ENCODE peak calls at places on chromosomes 4 and X, in five cellular contexts. One of them, this sample, is unnamed. For H3K27me3, the result is how much of the 10 kb centered on the place peaks cover.

GRCh38 chr4:170529760-170530440 is 440.1 kb upstream of the AADAT start:
- DNase-seq in CD4-positive, alpha-beta T cell: no peak
- DNase-seq in Peyer's patch: no peak
- DNase-seq in right atrium auricular region: no peak
- DNase-seq in AG04450: no peak
- DNase-seq in this sample: no peak

GRCh38 chrX:47483310-47484268 is 567 bp upstream of the ZNF41 start:
- DNase-seq in CD4-positive, alpha-beta T cell: no peak
- DNase-seq in Peyer's patch: peak
- DNase-seq in right atrium auricular region: no peak
- DNase-seq in AG04450: no peak
- DNase-seq in this sample: peak

GRCh38 chr4:144714166-144714565 is 68.2 kb downstream of the HHIP start:
- DNase-seq in AG04450: no peak
- DNase-seq in right atrium auricular region: no peak
- DNase-seq in Peyer's patch: no peak
- DNase-seq in CD4-positive, alpha-beta T cell: no peak
- DNase-seq in this sample: no peak

GRCh38 chrX:54922547-54922946 is 1.9 kb downstream of the TRO start:
- DNase-seq in right atrium auricular region: no peak
- DNase-seq in Peyer's patch: no peak
- DNase-seq in CD4-positive, alpha-beta T cell: no peak
- DNase-seq in AG04450: no peak
- DNase-seq in this sample: no peak

GRCh38 chrX:136712631-136713030 is 64.7 kb downstream of the CD40LG start:
- DNase-seq in CD4-positive, alpha-beta T cell: no peak
- DNase-seq in right atrium auricular region: no peak
- DNase-seq in Peyer's patch: no peak
- DNase-seq in AG04450: no peak
- DNase-seq in this sample: no peak

GRCh38 chr4:165476214-165477098 is 97.6 kb downstream of the CPE start:
- DNase-seq in CD4-positive, alpha-beta T cell: no peak
- DNase-seq in AG04450: no peak
- DNase-seq in right atrium auricular region: no peak
- DNase-seq in Peyer's patch: no peak
- DNase-seq in this sample: no peak

GRCh38 chr4:185472063-185472542 is 570 bp upstream of the CCDC110 start:
- DNase-seq in CD4-positive, alpha-beta T cell: no peak
- DNase-seq in right atrium auricular region: no peak
- DNase-seq in Peyer's patch: no peak
- DNase-seq in AG04450: no peak
- DNase-seq in this sample: no peak

GRCh38 chr4:168724960-168725359 is 228.1 kb downstream of the PALLD start:
- DNase-seq in Peyer's patch: no peak
- DNase-seq in AG04450: peak
- DNase-seq in CD4-positive, alpha-beta T cell: no peak
- DNase-seq in right atrium auricular region: no peak
- DNase-seq in this sample: peak

GRCh38 chrX:108177321-108177990 is 85.9 kb downstream of the ATG4A start:
- DNase-seq in CD4-positive, alpha-beta T cell: no peak
- DNase-seq in right atrium auricular region: no peak
- DNase-seq in Peyer's patch: no peak
- DNase-seq in AG04450: no peak
- DNase-seq in this sample: no peak

GRCh38 chr4:5796976-5797375 is 86.0 kb downstream of the EVC start:
- DNase-seq in right atrium auricular region: no peak
- DNase-seq in Peyer's patch: peak
- DNase-seq in AG04450: no peak
- DNase-seq in CD4-positive, alpha-beta T cell: no peak
- DNase-seq in this sample: no peak

GRCh38 chrX:129006491-129006890 is 516.8 kb downstream of the SMARCA1 start:
- DNase-seq in AG04450: no peak
- DNase-seq in right atrium auricular region: no peak
- DNase-seq in CD4-positive, alpha-beta T cell: no peak
- DNase-seq in Peyer's patch: no peak
- DNase-seq in this sample: no peak

GRCh38 chr4:113574636-113575103 is 186.9 kb downstream of the CAMK2D start:
- DNase-seq in CD4-positive, alpha-beta T cell: no peak
- DNase-seq in Peyer's patch: no peak
- DNase-seq in AG04450: peak
- DNase-seq in right atrium auricular region: no peak
- DNase-seq in this sample: no peak

GRCh38 chr4:1154523-1155182 is 17.7 kb downstream of the SPON2 start:
- DNase-seq in AG04450: peak
- DNase-seq in CD4-positive, alpha-beta T cell: no peak
- DNase-seq in right atrium auricular region: no peak
- DNase-seq in Peyer's patch: peak
- DNase-seq in this sample: no peak

GRCh38 chr4:187128226-187128625 is 404.6 kb upstream of the FAT1 start:
- DNase-seq in AG04450: no peak
- DNase-seq in Peyer's patch: no peak
- DNase-seq in CD4-positive, alpha-beta T cell: no peak
- DNase-seq in right atrium auricular region: no peak
- DNase-seq in this sample: no peak

GRCh38 chr4:6463311-6464289 is 8.8 kb downstream of the PPP2R2C start:
- DNase-seq in CD4-positive, alpha-beta T cell: no peak
- DNase-seq in Peyer's patch: no peak
- DNase-seq in AG04450: no peak
- DNase-seq in right atrium auricular region: peak
- DNase-seq in this sample: no peak

GRCh38 chr4:31059753-31060522 is 339.8 kb downstream of the PCDH7 start:
- DNase-seq in Peyer's patch: no peak
- DNase-seq in CD4-positive, alpha-beta T cell: no peak
- DNase-seq in AG04450: no peak
- DNase-seq in right atrium auricular region: no peak
- DNase-seq in this sample: no peak

GRCh38 chr4:40254961-40255721 is 58.3 kb downstream of the RHOH start:
- DNase-seq in right atrium auricular region: no peak
- DNase-seq in AG04450: no peak
- DNase-seq in Peyer's patch: no peak
- DNase-seq in CD4-positive, alpha-beta T cell: no peak
- DNase-seq in this sample: no peak

GRCh38 chrX:119181491-119181890 is 53.9 kb upstream of the KIAA1210 start:
- DNase-seq in Peyer's patch: no peak
- DNase-seq in CD4-positive, alpha-beta T cell: no peak
- DNase-seq in AG04450: no peak
- DNase-seq in right atrium auricular region: no peak
- DNase-seq in this sample: no peak

GRCh38 chrX:11629593-11630211 is 36.0 kb downstream of the ARHGAP6 start:
- DNase-seq in right atrium auricular region: no peak
- DNase-seq in Peyer's patch: no peak
- DNase-seq in CD4-positive, alpha-beta T cell: no peak
- DNase-seq in AG04450: peak
- DNase-seq in this sample: no peak

GRCh38 chr4:182245041-182245440 is 1.8 kb downstream of the TENM3 start:
- DNase-seq in Peyer's patch: no peak
- DNase-seq in AG04450: no peak
- DNase-seq in CD4-positive, alpha-beta T cell: no peak
- DNase-seq in right atrium auricular region: no peak
- DNase-seq in this sample: no peak

GRCh38 chr4:185305979-185306442 is 89.7 kb downstream of the LRP2BP start:
- DNase-seq in AG04450: peak
- DNase-seq in right atrium auricular region: no peak
- DNase-seq in CD4-positive, alpha-beta T cell: no peak
- DNase-seq in Peyer's patch: no peak
- DNase-seq in this sample: no peak

GRCh38 chrX:17425551-17425950 is 50.6 kb downstream of the NHS start:
- DNase-seq in AG04450: no peak
- DNase-seq in right atrium auricular region: no peak
- DNase-seq in CD4-positive, alpha-beta T cell: no peak
- DNase-seq in Peyer's patch: no peak
- DNase-seq in this sample: no peak

GRCh38 chrX:108732630-108733321 is 3.6 kb downstream of the IRS4 start:
- DNase-seq in Peyer's patch: no peak
- DNase-seq in CD4-positive, alpha-beta T cell: no peak
- DNase-seq in AG04450: no peak
- DNase-seq in right atrium auricular region: no peak
- DNase-seq in this sample: no peak

GRCh38 chrX:17020828-17021821 is 74.7 kb downstream of the REPS2 start:
- DNase-seq in CD4-positive, alpha-beta T cell: no peak
- DNase-seq in Peyer's patch: no peak
- DNase-seq in AG04450: no peak
- DNase-seq in right atrium auricular region: no peak
- DNase-seq in this sample: no peak

GRCh38 chr4:730511-730910 is 24.9 kb downstream of the PCGF3 start:
- DNase-seq in right atrium auricular region: no peak
- DNase-seq in CD4-positive, alpha-beta T cell: no peak
- DNase-seq in Peyer's patch: no peak
- DNase-seq in AG04450: no peak
- DNase-seq in this sample: no peak

GRCh38 chrX:37905436-37906147 is 58.2 kb upstream of the DYNLT3 start:
- DNase-seq in Peyer's patch: peak
- DNase-seq in AG04450: no peak
- DNase-seq in right atrium auricular region: no peak
- DNase-seq in CD4-positive, alpha-beta T cell: no peak
- DNase-seq in this sample: peak

GRCh38 chr4:129747756-129748155 is 651.8 kb downstream of the C4orf33 start:
- DNase-seq in AG04450: no peak
- DNase-seq in CD4-positive, alpha-beta T cell: no peak
- DNase-seq in Peyer's patch: no peak
- DNase-seq in right atrium auricular region: no peak
- DNase-seq in this sample: no peak

GRCh38 chrX:46686003-46686645 is 72.8 kb downstream of the SLC9A7 start:
- DNase-seq in AG04450: no peak
- DNase-seq in right atrium auricular region: no peak
- DNase-seq in CD4-positive, alpha-beta T cell: peak
- DNase-seq in Peyer's patch: no peak
- DNase-seq in this sample: no peak

GRCh38 chrX:144681501-144681900 is 565.8 kb upstream of the SPANXN1 start:
- DNase-seq in CD4-positive, alpha-beta T cell: no peak
- DNase-seq in right atrium auricular region: no peak
- DNase-seq in Peyer's patch: no peak
- DNase-seq in AG04450: no peak
- DNase-seq in this sample: no peak

GRCh38 chrX:124862304-124862703 is 457.4 kb upstream of the TEX13C start:
- DNase-seq in CD4-positive, alpha-beta T cell: no peak
- DNase-seq in right atrium auricular region: no peak
- DNase-seq in Peyer's patch: no peak
- DNase-seq in AG04450: no peak
- DNase-seq in this sample: no peak
- H3K27me3 ChIP-seq in CD4-positive, alpha-beta T cell: under half
- H3K27me3 ChIP-seq in right atrium auricular region: under half
- H3K27me3 ChIP-seq in Peyer's patch: under half
- H3K27me3 ChIP-seq in AG04450: under half
- H3K27me3 ChIP-seq in this sample: under half

DNA sequence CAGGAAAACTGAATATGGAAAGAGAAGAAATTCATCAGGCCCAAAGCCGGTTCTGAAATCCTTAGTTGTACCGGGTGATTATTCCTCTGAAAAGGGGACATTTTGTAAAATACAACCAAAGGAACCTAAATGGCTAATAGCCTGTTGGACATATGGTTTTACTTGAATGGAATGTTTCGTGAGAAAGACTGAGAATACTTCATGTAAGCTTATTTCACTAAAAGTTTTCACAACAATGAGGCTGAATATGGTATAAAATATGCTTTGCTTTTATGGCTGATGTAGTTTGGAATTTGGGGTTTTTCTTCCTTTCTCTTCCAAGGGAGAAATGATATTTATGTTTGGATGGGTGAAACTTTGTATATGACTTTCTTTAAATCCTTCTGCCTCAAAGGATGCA is 2.7 kb downstream of the GRIA3 start:
- DNase-seq in right atrium auricular region: no peak
- DNase-seq in AG04450: no peak
- DNase-seq in CD4-positive, alpha-beta T cell: no peak
- DNase-seq in Peyer's patch: no peak
- DNase-seq in this sample: no peak
- H3K27me3 ChIP-seq in right atrium auricular region: under half
- H3K27me3 ChIP-seq in AG04450: under half
- H3K27me3 ChIP-seq in CD4-positive, alpha-beta T cell: under half
- H3K27me3 ChIP-seq in Peyer's patch: under half
- H3K27me3 ChIP-seq in this sample: under half

DNA sequence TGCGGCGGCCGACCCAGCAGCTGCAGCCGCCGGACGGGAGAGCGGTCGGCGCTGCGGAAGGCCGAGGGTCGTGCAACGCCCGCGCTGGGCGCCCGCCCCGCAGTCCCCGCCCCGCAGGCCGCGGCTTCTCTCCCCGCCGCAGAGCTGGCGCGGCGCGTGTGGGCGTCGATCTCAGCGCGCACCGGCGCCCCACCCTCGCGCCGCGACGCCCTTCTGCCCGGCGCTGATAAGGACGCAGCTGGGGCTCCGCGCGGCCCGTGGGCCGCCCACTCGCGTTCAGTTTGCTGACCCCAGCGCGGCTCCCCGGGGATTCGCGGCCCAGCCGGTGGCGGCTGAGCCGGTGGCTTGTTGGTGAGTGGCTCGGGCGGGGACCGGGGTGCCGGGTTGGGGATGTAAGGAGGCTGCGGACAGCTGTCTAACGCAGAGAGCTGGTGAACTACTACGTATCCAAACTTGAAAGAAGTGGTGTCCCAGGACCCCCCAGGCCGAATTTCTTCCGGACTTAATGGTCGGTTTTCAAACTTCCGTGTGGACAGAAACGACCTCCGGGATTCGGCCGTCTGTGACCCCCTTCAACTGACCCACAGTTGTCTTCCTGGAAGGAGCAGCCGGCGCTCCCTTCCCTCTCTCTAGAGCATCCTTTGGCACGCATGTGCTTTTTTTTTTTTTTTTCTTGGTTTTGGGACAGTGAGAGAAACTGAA is 1.6 kb downstream of the FHDC1 start:
- DNase-seq in Peyer's patch: peak
- DNase-seq in CD4-positive, alpha-beta T cell: no peak
- DNase-seq in AG04450: no peak
- DNase-seq in right atrium auricular region: no peak
- DNase-seq in this sample: peak
- H3K27me3 ChIP-seq in Peyer's patch: under half
- H3K27me3 ChIP-seq in CD4-positive, alpha-beta T cell: half or more
- H3K27me3 ChIP-seq in AG04450: half or more
- H3K27me3 ChIP-seq in right atrium auricular region: under half
- H3K27me3 ChIP-seq in this sample: under half

GRCh38 chr4:109211671-109212070 is 90.8 kb downstream of the COL25A1 start:
- DNase-seq in AG04450: no peak
- DNase-seq in right atrium auricular region: no peak
- DNase-seq in CD4-positive, alpha-beta T cell: no peak
- DNase-seq in Peyer's patch: no peak
- DNase-seq in this sample: no peak

GRCh38 chr4:109209647-109210046 is 92.8 kb downstream of the COL25A1 start:
- DNase-seq in CD4-positive, alpha-beta T cell: no peak
- DNase-seq in AG04450: no peak
- DNase-seq in Peyer's patch: no peak
- DNase-seq in right atrium auricular region: no peak
- DNase-seq in this sample: no peak

GRCh38 chr4:109205186-109205585 is 97.3 kb downstream of the COL25A1 start:
- DNase-seq in AG04450: no peak
- DNase-seq in CD4-positive, alpha-beta T cell: no peak
- DNase-seq in Peyer's patch: no peak
- DNase-seq in right atrium auricular region: no peak
- DNase-seq in this sample: no peak

GRCh38 chr4:109207060-109207459 is 95.4 kb downstream of the COL25A1 start:
- DNase-seq in right atrium auricular region: no peak
- DNase-seq in CD4-positive, alpha-beta T cell: no peak
- DNase-seq in Peyer's patch: no peak
- DNase-seq in AG04450: peak
- DNase-seq in this sample: no peak

DNA sequence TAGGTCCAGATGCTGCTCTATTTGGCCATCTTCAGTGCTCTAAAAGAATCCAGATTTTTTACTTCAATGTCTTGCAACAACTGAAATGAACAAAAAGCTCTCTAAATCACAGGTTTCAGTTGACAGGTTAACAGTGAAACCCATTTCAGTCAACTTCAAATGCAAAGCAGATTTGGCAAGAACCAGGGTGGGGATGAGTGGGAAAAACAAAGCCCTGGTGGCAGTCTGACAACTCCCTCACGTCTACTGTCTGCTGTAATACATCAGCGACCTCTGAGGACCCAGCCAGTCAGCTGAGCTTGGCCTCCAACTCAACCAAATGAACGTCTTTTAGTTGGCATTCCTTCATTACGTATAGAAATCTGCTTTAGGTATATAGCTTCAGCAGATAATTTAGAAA is 95.8 kb downstream of the COL25A1 start:
- DNase-seq in CD4-positive, alpha-beta T cell: no peak
- DNase-seq in right atrium auricular region: no peak
- DNase-seq in Peyer's patch: no peak
- DNase-seq in AG04450: no peak
- DNase-seq in this sample: no peak
- H3K27me3 ChIP-seq in CD4-positive, alpha-beta T cell: under half
- H3K27me3 ChIP-seq in right atrium auricular region: under half
- H3K27me3 ChIP-seq in Peyer's patch: under half
- H3K27me3 ChIP-seq in AG04450: under half
- H3K27me3 ChIP-seq in this sample: under half